ENCODE peak calls at places on chromosomes 6 and 20, in seven cellular contexts. C is GM23248, K is neural progenitor cell, A is PC-3, O is hepatocyte, M is MM.1S, P is OCI-LY7. U is an unnamed sample.

GRCh38 chr6:144559865-144560603 is 274.9 kb downstream of the UTRN start:
- DNase-seq in C (peak), K (no peak), A (no peak), O (peak), M (no peak), P (no peak), U (no peak)

GRCh38 chr20:41956316-41957050 is 338.3 kb upstream of the CHD6 start:
- DNase-seq in C (peak), K (peak), A (peak), O (peak), M (peak), P (peak), U (no peak)

GRCh38 chr6:151445482-151445881 is 6.4 kb downstream of the RMND1 start:
- DNase-seq in C (peak), K (no peak), A (no peak), O (no peak), M (no peak), P (no peak), U (no peak)

GRCh38 chr6:108993876-108994275 is 100.8 kb downstream of the SESN1 start:
- DNase-seq in C (no peak), K (no peak), A (no peak), O (no peak), M (no peak), P (no peak), U (no peak)

GRCh38 chr6:144340541-144341371 is 55.6 kb downstream of the UTRN start:
- DNase-seq in C (peak), K (no peak), A (peak), O (no peak), M (no peak), P (no peak), U (no peak)

GRCh38 chr6:5095236-5095635 is 10.1 kb downstream of the PPP1R3G start:
- DNase-seq in C (peak), K (no peak), A (peak), O (no peak), M (peak), P (no peak), U (no peak)

GRCh38 chr6:45959534-45960195 is 56.0 kb downstream of the CLIC5 start:
- DNase-seq in C (peak), K (no peak), A (peak), O (peak), M (no peak), P (no peak), U (no peak)

GRCh38 chr6:170018422-170019258 is 267.2 kb downstream of the ERMARD start:
- DNase-seq in C (no peak), K (no peak), A (no peak), O (no peak), M (no peak), P (no peak), U (no peak)

GRCh38 chr6:157281570-157281969 is 41.7 kb downstream of the TMEM242 start:
- DNase-seq in C (peak), K (no peak), A (peak), O (no peak), M (no peak), P (peak), U (no peak)

GRCh38 chr20:25402583-25402982 is 4.9 kb upstream of the GINS1 start:
- DNase-seq in C (no peak), K (peak), A (no peak), O (no peak), M (no peak), P (peak), U (no peak)

GRCh38 chr6:150409576-150410066 is 40.8 kb downstream of the IYD start:
- DNase-seq in C (no peak), K (no peak), A (peak), O (peak), M (peak), P (peak), U (no peak)

GRCh38 chr6:135675026-135675425 is 176.5 kb upstream of the PDE7B start:
- DNase-seq in C (no peak), K (no peak), A (no peak), O (no peak), M (no peak), P (no peak), U (no peak)

GRCh38 chr6:94478178-94479140 is 1059.1 kb upstream of the EPHA7 start:
- DNase-seq in C (no peak), K (peak), A (no peak), O (no peak), M (no peak), P (no peak), U (no peak)

GRCh38 chr6:144064402-144064830 is 31.0 kb downstream of the SF3B5 start:
- DNase-seq in C (peak), K (peak), A (no peak), O (peak), M (no peak), P (peak), U (no peak)

GRCh38 chr20:20814685-20815084 is 102.2 kb upstream of the RALGAPA2 start:
- DNase-seq in C (no peak), K (peak), A (no peak), O (peak), M (no peak), P (no peak), U (no peak)

GRCh38 chr20:63639093-63639860 is 12.4 kb upstream of the GMEB2 start:
- DNase-seq in C (no peak), K (no peak), A (no peak), O (no peak), M (no peak), P (peak), U (no peak)

GRCh38 chr6:36848658-36849441 is 9.6 kb upstream of the CPNE5 start:
- DNase-seq in C (peak), K (peak), A (no peak), O (peak), M (no peak), P (no peak), U (no peak)

GRCh38 chr6:136169356-136169755 is 80.8 kb downstream of the MTFR2 start:
- DNase-seq in C (no peak), K (no peak), A (no peak), O (no peak), M (no peak), P (no peak), U (no peak)

GRCh38 chr20:63366658-63367360 is 5.7 kb upstream of the CHRNA4 start:
- DNase-seq in C (no peak), K (peak), A (no peak), O (no peak), M (no peak), P (no peak), U (no peak)

GRCh38 chr6:136764522-136764993 is 27.7 kb downstream of the MAP3K5 start:
- DNase-seq in C (no peak), K (no peak), A (no peak), O (no peak), M (no peak), P (peak), U (no peak)

GRCh38 chr6:41732601-41733348 is 2.6 kb downstream of the TFEB start:
- DNase-seq in C (peak), K (no peak), A (no peak), O (peak), M (peak), P (peak), U (no peak)

GRCh38 chr6:41182069-41183034 is 18.6 kb downstream of the TREML2 start:
- DNase-seq in C (peak), K (peak), A (peak), O (peak), M (peak), P (peak), U (peak)

GRCh38 chr6:15515660-15516375 is 147.0 kb downstream of the DTNBP1 start:
- DNase-seq in C (no peak), K (no peak), A (no peak), O (no peak), M (no peak), P (no peak), U (no peak)

GRCh38 chr6:145756170-145756662 is 20.9 kb upstream of the EPM2A start:
- DNase-seq in C (peak), K (no peak), A (peak), O (peak), M (no peak), P (no peak), U (no peak)

GRCh38 chr6:7976485-7977010 is 66.0 kb upstream of the TXNDC5 start:
- DNase-seq in C (peak), K (no peak), A (no peak), O (no peak), M (peak), P (no peak), U (no peak)
- TF ChIP-seq EZH2phosphoT487 in C (no peak), K (no peak), A (no peak), O (no peak), M (no peak), P (no peak), U (no peak)

GRCh38 chr20:13243826-13244376 is 22.8 kb downstream of the ISM1 start:
- DNase-seq in C (peak), K (no peak), A (peak), O (peak), M (no peak), P (no peak), U (no peak)
- TF ChIP-seq EZH2phosphoT487 in C (no peak), K (no peak), A (no peak), O (no peak), M (no peak), P (no peak), U (no peak)

DNA sequence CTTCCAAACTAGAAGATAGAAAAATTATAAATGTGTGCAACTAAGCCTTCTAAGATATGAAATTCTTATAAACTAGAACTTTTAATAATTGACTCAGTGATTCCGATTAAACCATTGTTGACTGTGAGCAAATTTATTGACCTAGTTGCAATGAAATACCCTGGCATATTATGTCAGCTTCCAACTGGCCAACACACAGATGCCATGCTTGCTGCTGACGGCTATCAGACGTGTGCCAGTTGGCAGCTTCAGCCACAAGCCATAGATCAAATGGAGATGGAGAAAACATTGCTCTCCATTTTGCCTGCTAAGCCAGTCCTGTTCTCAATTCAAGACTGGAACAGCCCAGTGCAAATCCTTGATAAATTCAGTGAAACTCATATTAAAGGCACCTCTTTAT is 101.7 kb upstream of the HDGFL1 start:
- DNase-seq in C (no peak), K (no peak), A (no peak), O (no peak), M (no peak), P (no peak), U (no peak)
- TF ChIP-seq EZH2phosphoT487 in C (no peak), K (no peak), A (no peak), O (no peak), M (no peak), P (no peak), U (no peak)

GRCh38 chr20:9068896-9069663 is at the start of gene PLCB4:
- DNase-seq in C (peak), K (peak), A (peak), O (peak), M (no peak), P (no peak), U (no peak)
- TF ChIP-seq EZH2phosphoT487 in C (no peak), K (no peak), A (peak), O (no peak), M (no peak), P (no peak), U (no peak)

DNA sequence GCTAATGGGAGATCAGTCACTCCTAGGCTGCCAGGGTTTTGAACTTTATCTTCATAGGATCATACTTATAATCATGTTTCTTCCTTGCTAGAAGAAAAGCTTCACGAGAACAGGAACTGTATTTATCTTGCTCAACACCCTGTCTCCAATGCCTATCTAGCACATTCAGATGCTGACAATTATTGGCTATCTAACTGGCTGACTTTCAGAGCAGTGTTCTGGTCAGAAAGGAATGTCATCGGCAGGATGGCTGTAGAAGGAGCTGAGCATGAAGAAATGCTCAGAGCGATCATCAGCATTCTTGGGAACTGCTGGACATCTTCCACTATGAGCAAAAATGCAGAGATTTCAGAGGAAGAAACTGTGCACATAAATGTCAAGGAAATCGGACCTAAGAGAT is 628.0 kb upstream of the NRSN1 start:
- DNase-seq in C (no peak), K (no peak), A (no peak), O (peak), M (no peak), P (no peak), U (no peak)
- TF ChIP-seq EZH2phosphoT487 in C (no peak), K (no peak), A (no peak), O (no peak), M (no peak), P (no peak), U (no peak)

GRCh38 chr6:162621246-162621645 is 106.3 kb downstream of the PRKN start:
- DNase-seq in C (peak), K (peak), A (no peak), O (peak), M (no peak), P (no peak), U (peak)
- TF ChIP-seq EZH2phosphoT487 in C (no peak), K (no peak), A (no peak), O (no peak), M (no peak), P (no peak), U (no peak)

GRCh38 chr20:44856847-44857448 is 28.6 kb upstream of the YWHAB start:
- DNase-seq in C (no peak), K (no peak), A (peak), O (no peak), M (no peak), P (peak), U (no peak)

GRCh38 chr20:44861547-44862006 is 23.9 kb upstream of the YWHAB start:
- DNase-seq in C (peak), K (no peak), A (peak), O (no peak), M (no peak), P (no peak), U (no peak)

GRCh38 chr20:44851545-44851944 is 34.0 kb upstream of the YWHAB start:
- DNase-seq in C (no peak), K (no peak), A (no peak), O (peak), M (no peak), P (no peak), U (no peak)

GRCh38 chr20:44858959-44859358 is 26.5 kb upstream of the YWHAB start:
- DNase-seq in C (no peak), K (no peak), A (no peak), O (no peak), M (no peak), P (peak), U (no peak)

DNA sequence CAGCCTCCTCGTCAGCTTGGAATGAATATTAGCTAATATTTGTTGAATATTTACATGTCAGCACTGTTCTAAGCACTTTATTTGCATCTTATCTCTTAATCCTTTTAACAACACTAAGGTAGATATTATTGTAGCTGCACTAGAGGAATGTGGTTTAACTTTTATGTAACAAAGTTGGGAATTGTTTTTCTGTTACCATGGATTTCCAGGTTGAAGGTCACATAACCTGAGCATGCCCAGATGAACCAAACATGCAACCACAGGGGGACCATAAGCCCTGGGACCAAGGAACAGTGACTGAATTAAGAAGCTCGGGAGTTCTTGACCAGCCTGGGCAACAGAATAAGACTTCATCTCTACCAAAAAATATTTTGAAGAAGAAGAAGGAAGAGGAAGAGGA is 29.1 kb upstream of the YWHAB start:
- DNase-seq in C (no peak), K (no peak), A (peak), O (peak), M (no peak), P (no peak), U (no peak)
- TF ChIP-seq EZH2phosphoT487 in C (no peak), K (no peak), A (no peak), O (no peak), M (no peak), P (no peak), U (no peak)

GRCh38 chr6:26021350-26022165 is 59.0 kb downstream of the TRIM38 start:
- DNase-seq in C (peak), K (peak), A (peak), O (peak), M (peak), P (peak), U (peak)

GRCh38 chr6:26022737-26023136 is 60.1 kb downstream of the TRIM38 start:
- DNase-seq in C (no peak), K (no peak), A (no peak), O (no peak), M (no peak), P (peak), U (no peak)

GRCh38 chr6:26020291-26020982 is 57.8 kb downstream of the TRIM38 start:
- DNase-seq in C (peak), K (peak), A (peak), O (peak), M (peak), P (peak), U (peak)

GRCh38 chr6:26020983-26021349 is 58.4 kb downstream of the TRIM38 start:
- DNase-seq in C (peak), K (peak), A (peak), O (peak), M (no peak), P (no peak), U (peak)

DNA sequence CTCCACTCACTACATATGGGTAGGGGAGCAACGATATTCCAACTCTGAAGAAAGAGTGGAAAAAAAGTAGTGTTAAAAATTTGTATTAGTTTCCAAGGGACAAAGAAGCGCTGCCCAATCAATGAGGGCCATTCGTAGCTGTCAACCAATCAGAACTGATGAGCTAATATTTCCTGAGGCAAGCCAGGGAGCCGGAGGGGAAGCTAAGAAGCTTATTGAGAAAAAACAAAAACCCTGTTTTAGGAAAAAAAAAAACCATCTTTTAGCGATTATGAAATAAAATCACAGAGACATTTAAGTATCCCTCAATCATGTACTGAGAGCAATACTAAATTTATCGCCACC is 59.5 kb downstream of the TRIM38 start:
- DNase-seq in C (peak), K (peak), A (peak), O (peak), M (peak), P (peak), U (peak)
- TF ChIP-seq EZH2phosphoT487 in C (no peak), K (no peak), A (no peak), O (no peak), M (no peak), P (no peak), U (no peak)